ENCODE peak calls at places on chromosomes 2 and 18, in six cellular contexts. N is H9; O is breast epithelium; D is type B pancreatic cell; T is foreskin fibroblast; B is CD4-positive, alpha-beta T cell. Z is an unnamed sample.

GRCh38 chr2:31581124-31581795 is 522 bp upstream of the SRD5A2 start:
- DNase-seq in O (no peak), B (no peak), D (no peak), T (no peak), N (no peak), Z (no peak)

GRCh38 chr2:174997110-174997509 is 8.1 kb downstream of the CHN1 start:
- DNase-seq in B (no peak), T (peak), N (no peak), D (no peak), O (no peak), Z (no peak)

GRCh38 chr2:223051580-223052375 is at the start of gene KCNE4:
- DNase-seq in D (no peak), B (no peak), O (no peak), T (peak), N (no peak), Z (peak)

GRCh38 chr2:73172963-73173362 is 29.4 kb upstream of the NOTO start:
- DNase-seq in T (peak), N (no peak), B (no peak), D (no peak), O (no peak), Z (no peak)

GRCh38 chr2:170949415-170949814 is 20.4 kb downstream of the GORASP2 start:
- DNase-seq in N (no peak), O (no peak), D (no peak), B (no peak), T (no peak), Z (no peak)

GRCh38 chr2:126722081-126722480 is 66.1 kb downstream of the GYPC start:
- DNase-seq in N (no peak), O (no peak), B (no peak), D (no peak), T (no peak), Z (no peak)

GRCh38 chr2:18701981-18702380 is 112.6 kb upstream of the NT5C1B start:
- DNase-seq in B (no peak), N (no peak), D (no peak), T (peak), O (no peak), Z (no peak)

GRCh38 chr2:105488198-105488757 is 89.4 kb upstream of the FHL2 start:
- DNase-seq in O (no peak), D (no peak), B (no peak), N (no peak), T (no peak), Z (no peak)

GRCh38 chr18:8477615-8478014 is 131.6 kb upstream of the RAB12 start:
- DNase-seq in B (no peak), T (no peak), N (no peak), D (no peak), O (no peak), Z (no peak)

GRCh38 chr2:23380562-23381065 is 4.4 kb upstream of the KLHL29 start:
- DNase-seq in B (peak), D (no peak), N (no peak), O (no peak), T (no peak), Z (no peak)

GRCh38 chr2:234571620-234572407 is 74.9 kb upstream of the ARL4C start:
- DNase-seq in D (no peak), O (no peak), T (peak), B (no peak), N (no peak), Z (no peak)

GRCh38 chr2:134306521-134306920 is 52.6 kb downstream of the MGAT5 start:
- DNase-seq in T (no peak), O (no peak), B (no peak), N (no peak), D (no peak), Z (no peak)

GRCh38 chr2:109663721-109664120 is 49.6 kb downstream of the SOWAHC start:
- DNase-seq in D (no peak), T (peak), N (no peak), B (no peak), O (no peak), Z (no peak)

GRCh38 chr2:15735738-15736326 is 144.2 kb downstream of the DDX1 start:
- DNase-seq in N (peak), T (no peak), B (no peak), D (no peak), O (no peak), Z (no peak)

GRCh38 chr18:51523671-51524070 is 326.2 kb upstream of the MEX3C start:
- DNase-seq in O (no peak), T (no peak), B (no peak), N (no peak), D (no peak), Z (no peak)

GRCh38 chr2:236548179-236548918 is 21.3 kb upstream of the ACKR3 start:
- DNase-seq in B (no peak), O (no peak), N (no peak), T (no peak), D (no peak), Z (no peak)

GRCh38 chr2:47079515-47080412 is 75.3 kb downstream of the STPG4 start:
- DNase-seq in O (no peak), D (no peak), T (no peak), B (no peak), N (no peak), Z (no peak)

GRCh38 chr18:26963292-26963691 is 97.8 kb upstream of the AQP4 start:
- DNase-seq in O (no peak), T (peak), N (no peak), B (no peak), D (no peak), Z (no peak)

GRCh38 chr18:78875268-78875997 is 104.2 kb upstream of the SALL3 start:
- DNase-seq in B (peak), N (peak), D (no peak), T (no peak), O (no peak), Z (peak)

GRCh38 chr2:239009001-239009961 is 161.4 kb downstream of the TWIST2 start:
- DNase-seq in T (no peak), B (no peak), N (peak), D (no peak), O (peak), Z (peak)

GRCh38 chr2:182506606-182507005 is 79.8 kb upstream of the PDE1A start:
- DNase-seq in D (no peak), N (no peak), O (no peak), T (peak), B (no peak), Z (no peak)

GRCh38 chr2:68807821-68808266 is 63.4 kb downstream of the BMP10 start:
- DNase-seq in T (peak), D (no peak), N (no peak), B (no peak), O (no peak), Z (no peak)

DNA sequence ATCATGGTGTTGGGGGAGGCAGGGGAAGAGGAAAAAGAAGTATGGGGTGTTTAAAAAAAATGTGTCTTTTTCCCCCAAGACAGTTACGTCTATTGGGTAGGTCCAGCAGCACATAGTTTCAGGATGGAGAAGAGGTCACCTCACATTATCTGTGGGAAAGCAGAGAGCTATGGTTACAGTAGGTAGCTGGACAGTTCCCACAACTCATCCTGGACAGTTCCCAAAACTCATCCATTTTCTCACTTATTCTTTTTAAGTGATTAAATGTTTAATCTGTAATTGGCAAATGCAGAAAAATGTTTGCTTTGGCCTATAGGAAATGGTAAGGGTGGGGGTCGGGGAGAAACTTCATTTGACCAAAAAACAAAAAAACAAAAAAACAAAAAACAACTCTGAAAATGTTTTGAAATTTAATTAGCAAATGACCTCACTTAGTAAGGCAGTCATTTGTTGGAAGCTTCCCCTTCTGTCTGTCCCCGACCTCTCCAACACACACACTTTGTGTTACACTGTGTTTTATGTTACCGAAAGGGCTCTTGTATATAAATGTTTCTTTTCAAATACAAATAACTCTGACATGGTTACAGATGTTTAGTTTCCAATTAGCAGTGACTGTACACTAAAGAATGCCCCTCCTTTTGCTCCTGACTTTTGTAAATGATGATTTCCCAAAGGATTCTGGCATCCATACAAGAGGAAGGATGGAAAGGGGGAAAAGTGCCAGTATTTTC is 173.3 kb upstream of the ZFP36L2 start:
- DNase-seq in B (no peak), T (peak), D (no peak), O (no peak), N (no peak), Z (no peak)
- TF ChIP-seq CTCF in B (no peak), T (no peak), D (no peak), O (no peak), N (no peak), Z (no peak)

GRCh38 chr2:28558918-28559317 is 63.1 kb downstream of the PLB1 start:
- DNase-seq in T (no peak), N (no peak), D (no peak), B (no peak), O (no peak), Z (no peak)

GRCh38 chr2:28563869-28564268 is 68.0 kb downstream of the PLB1 start:
- DNase-seq in T (no peak), O (no peak), N (no peak), B (no peak), D (no peak), Z (no peak)

GRCh38 chr2:28557389-28558119 is 61.7 kb downstream of the PLB1 start:
- DNase-seq in N (no peak), O (no peak), B (no peak), D (no peak), T (no peak), Z (no peak)

GRCh38 chr2:28556303-28556702 is 60.4 kb downstream of the PLB1 start:
- DNase-seq in D (no peak), N (no peak), T (no peak), B (no peak), O (no peak), Z (no peak)

GRCh38 chr2:28558421-28558820 is 62.6 kb downstream of the PLB1 start:
- DNase-seq in D (no peak), T (no peak), N (no peak), O (no peak), B (no peak), Z (no peak)
- TF ChIP-seq CTCF in D (no peak), T (no peak), N (no peak), O (no peak), B (no peak), Z (no peak)

GRCh38 chr2:187971893-187972292 is 319.8 kb upstream of the GULP1 start:
- DNase-seq in N (no peak), D (no peak), O (no peak), T (no peak), B (no peak), Z (no peak)
- TF ChIP-seq CTCF in N (peak), D (no peak), O (no peak), T (no peak), B (no peak), Z (no peak)

GRCh38 chr2:118855451-118856279 is 8.2 kb upstream of the EN1 start:
- DNase-seq in B (peak), T (peak), O (peak), N (peak), D (peak), Z (peak)
- TF ChIP-seq CTCF in B (peak), T (peak), O (peak), N (peak), D (peak), Z (peak)

DNA sequence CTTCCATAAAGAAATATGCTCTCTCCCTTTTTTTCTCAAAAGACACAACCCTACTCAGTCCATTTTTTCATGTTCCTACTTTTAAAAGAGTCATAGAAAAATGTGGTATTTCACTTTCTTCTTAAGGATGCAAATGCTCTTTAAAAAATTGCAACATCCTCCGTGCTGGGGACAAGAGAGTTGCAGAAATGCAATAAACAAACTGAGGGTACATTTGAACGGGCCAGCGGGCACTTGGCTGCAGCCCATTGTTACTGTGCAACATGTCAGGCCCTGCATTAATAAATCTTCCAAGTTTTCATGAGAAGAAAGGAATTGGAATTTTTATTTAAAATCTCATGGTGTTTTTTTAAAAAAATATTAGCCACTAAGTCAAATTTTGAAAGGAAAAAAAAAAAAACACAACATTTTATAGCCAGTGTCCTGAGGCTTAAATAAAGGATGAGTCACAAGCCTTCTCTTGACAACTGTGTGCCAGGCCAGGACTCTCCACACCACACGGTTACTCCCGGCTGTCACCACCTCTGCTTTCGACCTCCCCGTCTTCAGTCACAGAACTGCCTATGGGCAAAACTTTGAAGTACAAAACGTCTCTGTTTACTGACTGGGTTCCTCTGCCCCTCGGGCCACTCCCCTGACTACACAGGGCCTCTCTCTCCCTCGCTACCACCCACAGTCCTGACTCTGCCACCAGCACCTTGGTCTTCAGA is 57.5 kb upstream of the MFF start:
- DNase-seq in D (no peak), B (no peak), N (no peak), T (peak), O (peak), Z (no peak)
- TF ChIP-seq CTCF in D (no peak), B (no peak), N (no peak), T (no peak), O (no peak), Z (no peak)

GRCh38 chr2:88146590-88146989 is 18.7 kb upstream of the FABP1 start:
- DNase-seq in D (no peak), T (no peak), N (no peak), O (no peak), B (no peak), Z (no peak)

GRCh38 chr2:88144914-88145497 is 17.1 kb upstream of the FABP1 start:
- DNase-seq in T (no peak), D (no peak), N (no peak), B (no peak), O (no peak), Z (no peak)

GRCh38 chr2:88144271-88144670 is 16.4 kb upstream of the FABP1 start:
- DNase-seq in T (no peak), D (no peak), B (no peak), O (no peak), N (no peak), Z (no peak)

GRCh38 chr2:88147145-88147544 is 19.3 kb upstream of the FABP1 start:
- DNase-seq in D (no peak), B (no peak), O (no peak), N (no peak), T (no peak), Z (no peak)

DNA sequence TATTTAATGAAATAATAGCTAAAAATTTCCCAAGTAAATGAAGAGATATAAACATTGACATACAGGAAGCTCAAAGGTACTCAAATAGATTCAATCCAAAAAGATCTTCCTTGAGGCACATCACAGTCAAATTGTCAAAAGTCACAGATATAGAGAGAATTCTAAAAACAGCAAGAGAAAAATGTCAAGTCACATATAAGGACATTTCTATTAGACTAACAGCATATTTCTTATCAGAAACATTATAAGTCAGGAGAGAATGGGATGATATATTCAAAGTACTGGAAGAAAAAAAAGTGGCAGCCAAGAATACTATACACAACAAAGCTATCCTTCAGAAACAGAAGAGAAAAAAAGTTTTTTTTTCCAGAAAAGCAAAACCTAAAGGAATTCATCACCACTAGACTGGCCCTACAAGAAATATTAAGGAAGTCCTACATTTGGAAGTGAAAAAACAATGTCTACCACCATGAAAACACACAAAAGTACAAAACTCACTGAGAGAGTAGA is 21.1 kb upstream of the FABP1 start:
- DNase-seq in T (no peak), D (no peak), B (no peak), O (no peak), N (no peak), Z (no peak)
- TF ChIP-seq CTCF in T (no peak), D (no peak), B (no peak), O (no peak), N (no peak), Z (no peak)

GRCh38 chr2:151728736-151729415 is 5.4 kb downstream of the NEB start:
- DNase-seq in T (no peak), N (no peak), O (no peak), D (no peak), B (no peak), Z (no peak)
- TF ChIP-seq CTCF in T (no peak), N (peak), O (no peak), D (no peak), B (no peak), Z (peak)

Z was measured in nephron progenitor cell.